ENCODE peak calls at places on chromosome 21, in ten cellular contexts. One of them, this sample, is unnamed.

GRCh38 chr21:46362946-46363345 is 39.0 kb downstream of the PCNT start:
- DNase-seq in endothelial cell of umbilical vein: no peak
- DNase-seq in pancreas: no peak
- DNase-seq in psoas muscle: peak; percentile 53
- DNase-seq in thoracic aorta: no peak
- DNase-seq in heart left ventricle: no peak
- DNase-seq in breast epithelium: no peak
- DNase-seq in suprapubic skin: no peak
- DNase-seq in transverse colon: no peak
- DNase-seq in lower lobe of right lung: no peak
- DNase-seq in this sample: no peak

GRCh38 chr21:36030581-36031189 is 29.6 kb downstream of the SETD4 start:
- DNase-seq in endothelial cell of umbilical vein: no peak
- DNase-seq in pancreas: no peak
- DNase-seq in psoas muscle: no peak
- DNase-seq in thoracic aorta: no peak
- DNase-seq in heart left ventricle: no peak
- DNase-seq in breast epithelium: no peak
- DNase-seq in suprapubic skin: no peak
- DNase-seq in transverse colon: no peak
- DNase-seq in lower lobe of right lung: no peak
- DNase-seq in this sample: peak; percentile 56

GRCh38 chr21:41427556-41427955 is 1.5 kb downstream of the MX1 start:
- DNase-seq in endothelial cell of umbilical vein: no peak
- DNase-seq in pancreas: no peak
- DNase-seq in psoas muscle: no peak
- DNase-seq in thoracic aorta: no peak
- DNase-seq in heart left ventricle: no peak
- DNase-seq in breast epithelium: no peak
- DNase-seq in suprapubic skin: no peak
- DNase-seq in transverse colon: no peak
- DNase-seq in lower lobe of right lung: no peak
- DNase-seq in this sample: no peak

GRCh38 chr21:41250519-41250918 is 66.1 kb upstream of the FAM3B start:
- DNase-seq in endothelial cell of umbilical vein: peak; percentile 93
- DNase-seq in pancreas: no peak
- DNase-seq in psoas muscle: no peak
- DNase-seq in thoracic aorta: no peak
- DNase-seq in heart left ventricle: no peak
- DNase-seq in breast epithelium: peak; percentile 79
- DNase-seq in suprapubic skin: no peak
- DNase-seq in transverse colon: no peak
- DNase-seq in lower lobe of right lung: no peak
- DNase-seq in this sample: no peak

GRCh38 chr21:43600642-43601397 is 58.5 kb downstream of the HSF2BP start:
- DNase-seq in endothelial cell of umbilical vein: no peak
- DNase-seq in pancreas: no peak
- DNase-seq in psoas muscle: no peak
- DNase-seq in thoracic aorta: no peak
- DNase-seq in heart left ventricle: no peak
- DNase-seq in breast epithelium: no peak
- DNase-seq in suprapubic skin: no peak
- DNase-seq in transverse colon: no peak
- DNase-seq in lower lobe of right lung: no peak
- DNase-seq in this sample: no peak

GRCh38 chr21:42476493-42477342 is 19.3 kb downstream of the RSPH1 start:
- DNase-seq in endothelial cell of umbilical vein: no peak
- DNase-seq in pancreas: no peak
- DNase-seq in psoas muscle: peak; percentile 43
- DNase-seq in thoracic aorta: no peak
- DNase-seq in heart left ventricle: no peak
- DNase-seq in breast epithelium: no peak
- DNase-seq in suprapubic skin: no peak
- DNase-seq in transverse colon: no peak
- DNase-seq in lower lobe of right lung: no peak
- DNase-seq in this sample: no peak

GRCh38 chr21:37845535-37845934 is 70.7 kb downstream of the KCNJ6 start:
- DNase-seq in endothelial cell of umbilical vein: no peak
- DNase-seq in pancreas: no peak
- DNase-seq in psoas muscle: no peak
- DNase-seq in thoracic aorta: no peak
- DNase-seq in heart left ventricle: no peak
- DNase-seq in breast epithelium: no peak
- DNase-seq in suprapubic skin: no peak
- DNase-seq in transverse colon: no peak
- DNase-seq in lower lobe of right lung: no peak
- DNase-seq in this sample: no peak

GRCh38 chr21:26756491-26757159 is 88.6 kb downstream of the ADAMTS1 start:
- DNase-seq in endothelial cell of umbilical vein: no peak
- DNase-seq in pancreas: no peak
- DNase-seq in psoas muscle: no peak
- DNase-seq in thoracic aorta: no peak
- DNase-seq in heart left ventricle: no peak
- DNase-seq in breast epithelium: no peak
- DNase-seq in suprapubic skin: no peak
- DNase-seq in transverse colon: no peak
- DNase-seq in lower lobe of right lung: no peak
- DNase-seq in this sample: no peak

GRCh38 chr21:42991992-42992740 is 17.8 kb downstream of the PKNOX1 start:
- DNase-seq in endothelial cell of umbilical vein: peak; percentile 53
- DNase-seq in pancreas: no peak
- DNase-seq in psoas muscle: no peak
- DNase-seq in thoracic aorta: no peak
- DNase-seq in heart left ventricle: no peak
- DNase-seq in breast epithelium: no peak
- DNase-seq in suprapubic skin: no peak
- DNase-seq in transverse colon: peak; percentile 61
- DNase-seq in lower lobe of right lung: peak; percentile 56
- DNase-seq in this sample: no peak

GRCh38 chr21:36765229-36765628 is 66.3 kb downstream of the SIM2 start:
- DNase-seq in endothelial cell of umbilical vein: no peak
- DNase-seq in pancreas: no peak
- DNase-seq in psoas muscle: no peak
- DNase-seq in thoracic aorta: no peak
- DNase-seq in heart left ventricle: no peak
- DNase-seq in breast epithelium: no peak
- DNase-seq in suprapubic skin: no peak
- DNase-seq in transverse colon: no peak
- DNase-seq in lower lobe of right lung: no peak
- DNase-seq in this sample: no peak

GRCh38 chr21:42525228-42525604 is 11.6 kb downstream of the SLC37A1 start:
- DNase-seq in endothelial cell of umbilical vein: no peak
- DNase-seq in pancreas: no peak
- DNase-seq in psoas muscle: no peak
- DNase-seq in thoracic aorta: no peak
- DNase-seq in heart left ventricle: no peak
- DNase-seq in breast epithelium: no peak
- DNase-seq in suprapubic skin: no peak
- DNase-seq in transverse colon: no peak
- DNase-seq in lower lobe of right lung: no peak
- DNase-seq in this sample: no peak

GRCh38 chr21:30083120-30083945 is 83.3 kb downstream of the CLDN17 start:
- DNase-seq in endothelial cell of umbilical vein: no peak
- DNase-seq in pancreas: no peak
- DNase-seq in psoas muscle: no peak
- DNase-seq in thoracic aorta: no peak
- DNase-seq in heart left ventricle: no peak
- DNase-seq in breast epithelium: no peak
- DNase-seq in suprapubic skin: no peak
- DNase-seq in transverse colon: no peak
- DNase-seq in lower lobe of right lung: no peak
- DNase-seq in this sample: no peak

GRCh38 chr21:41170442-41170841 is 2.5 kb downstream of the BACE2 start:
- DNase-seq in endothelial cell of umbilical vein: peak; percentile 56
- DNase-seq in pancreas: peak; percentile 74
- DNase-seq in psoas muscle: no peak
- DNase-seq in thoracic aorta: no peak
- DNase-seq in heart left ventricle: no peak
- DNase-seq in breast epithelium: peak; percentile 35
- DNase-seq in suprapubic skin: no peak
- DNase-seq in transverse colon: peak; percentile 62
- DNase-seq in lower lobe of right lung: no peak
- DNase-seq in this sample: peak; percentile 56

GRCh38 chr21:36434144-36434543 is 45.8 kb downstream of the CLDN14 start:
- DNase-seq in endothelial cell of umbilical vein: no peak
- DNase-seq in pancreas: no peak
- DNase-seq in psoas muscle: no peak
- DNase-seq in thoracic aorta: no peak
- DNase-seq in heart left ventricle: no peak
- DNase-seq in breast epithelium: no peak
- DNase-seq in suprapubic skin: no peak
- DNase-seq in transverse colon: no peak
- DNase-seq in lower lobe of right lung: no peak
- DNase-seq in this sample: no peak

GRCh38 chr21:27528697-27529096 is 561.8 kb upstream of the ADAMTS5 start:
- DNase-seq in endothelial cell of umbilical vein: no peak
- DNase-seq in pancreas: no peak
- DNase-seq in psoas muscle: no peak
- DNase-seq in thoracic aorta: no peak
- DNase-seq in heart left ventricle: no peak
- DNase-seq in breast epithelium: no peak
- DNase-seq in suprapubic skin: no peak
- DNase-seq in transverse colon: no peak
- DNase-seq in lower lobe of right lung: no peak
- DNase-seq in this sample: no peak

GRCh38 chr21:10521091-10521598 is at the start of gene TPTE:
- DNase-seq in endothelial cell of umbilical vein: no peak
- DNase-seq in pancreas: peak; percentile 63
- DNase-seq in psoas muscle: no peak
- DNase-seq in thoracic aorta: no peak
- DNase-seq in heart left ventricle: peak; percentile 64
- DNase-seq in breast epithelium: no peak
- DNase-seq in suprapubic skin: no peak
- DNase-seq in transverse colon: no peak
- DNase-seq in lower lobe of right lung: peak; percentile 45
- DNase-seq in this sample: no peak
- H3K9me3 ChIP-seq in endothelial cell of umbilical vein: peaks cover 5% of the 10 kb centered on the region
- H3K9me3 ChIP-seq in pancreas: no peaks in the 10 kb centered on the region
- H3K9me3 ChIP-seq in psoas muscle: no peaks in the 10 kb centered on the region
- H3K9me3 ChIP-seq in thoracic aorta: peaks cover 3% of the 10 kb centered on the region
- H3K9me3 ChIP-seq in heart left ventricle: peaks cover 49% of the 10 kb centered on the region
- H3K9me3 ChIP-seq in breast epithelium: peaks cover 34% of the 10 kb centered on the region
- H3K9me3 ChIP-seq in suprapubic skin: peaks cover 20% of the 10 kb centered on the region
- H3K9me3 ChIP-seq in transverse colon: peaks cover 12% of the 10 kb centered on the region
- H3K9me3 ChIP-seq in lower lobe of right lung: peaks cover 15% of the 10 kb centered on the region
- H3K9me3 ChIP-seq in this sample: peaks cover 10% of the 10 kb centered on the region

GRCh38 chr21:39051561-39051949 is 131.7 kb downstream of the PSMG1 start:
- DNase-seq in endothelial cell of umbilical vein: no peak
- DNase-seq in pancreas: no peak
- DNase-seq in psoas muscle: no peak
- DNase-seq in thoracic aorta: no peak
- DNase-seq in heart left ventricle: no peak
- DNase-seq in breast epithelium: no peak
- DNase-seq in suprapubic skin: no peak
- DNase-seq in transverse colon: no peak
- DNase-seq in lower lobe of right lung: no peak
- DNase-seq in this sample: no peak
- TF ChIP-seq CTCF in endothelial cell of umbilical vein: no peak
- TF ChIP-seq CTCF in pancreas: no peak
- TF ChIP-seq CTCF in psoas muscle: no peak
- TF ChIP-seq CTCF in thoracic aorta: no peak
- TF ChIP-seq CTCF in heart left ventricle: no peak
- TF ChIP-seq CTCF in breast epithelium: no peak
- TF ChIP-seq CTCF in suprapubic skin: no peak
- TF ChIP-seq CTCF in transverse colon: no peak
- TF ChIP-seq CTCF in lower lobe of right lung: no peak
- TF ChIP-seq CTCF in this sample: no peak

GRCh38 chr21:31729622-31730343 is 2.1 kb downstream of the SCAF4 start:
- DNase-seq in endothelial cell of umbilical vein: no peak
- DNase-seq in pancreas: no peak
- DNase-seq in psoas muscle: no peak
- DNase-seq in thoracic aorta: no peak
- DNase-seq in heart left ventricle: no peak
- DNase-seq in breast epithelium: no peak
- DNase-seq in suprapubic skin: no peak
- DNase-seq in transverse colon: no peak
- DNase-seq in lower lobe of right lung: no peak
- DNase-seq in this sample: no peak

GRCh38 chr21:31726407-31726806 is 5.5 kb downstream of the SCAF4 start:
- DNase-seq in endothelial cell of umbilical vein: no peak
- DNase-seq in pancreas: no peak
- DNase-seq in psoas muscle: no peak
- DNase-seq in thoracic aorta: no peak
- DNase-seq in heart left ventricle: no peak
- DNase-seq in breast epithelium: no peak
- DNase-seq in suprapubic skin: no peak
- DNase-seq in transverse colon: no peak
- DNase-seq in lower lobe of right lung: no peak
- DNase-seq in this sample: no peak

GRCh38 chr21:31727181-31727580 is 4.7 kb downstream of the SCAF4 start:
- DNase-seq in endothelial cell of umbilical vein: no peak
- DNase-seq in pancreas: no peak
- DNase-seq in psoas muscle: no peak
- DNase-seq in thoracic aorta: no peak
- DNase-seq in heart left ventricle: no peak
- DNase-seq in breast epithelium: no peak
- DNase-seq in suprapubic skin: no peak
- DNase-seq in transverse colon: no peak
- DNase-seq in lower lobe of right lung: no peak
- DNase-seq in this sample: no peak

GRCh38 chr21:31728952-31729351 is 3.0 kb downstream of the SCAF4 start:
- DNase-seq in endothelial cell of umbilical vein: no peak
- DNase-seq in pancreas: no peak
- DNase-seq in psoas muscle: no peak
- DNase-seq in thoracic aorta: no peak
- DNase-seq in heart left ventricle: no peak
- DNase-seq in breast epithelium: no peak
- DNase-seq in suprapubic skin: no peak
- DNase-seq in transverse colon: no peak
- DNase-seq in lower lobe of right lung: no peak
- DNase-seq in this sample: no peak

GRCh38 chr21:31728191-31728590 is 3.7 kb downstream of the SCAF4 start:
- DNase-seq in endothelial cell of umbilical vein: no peak
- DNase-seq in pancreas: no peak
- DNase-seq in psoas muscle: no peak
- DNase-seq in thoracic aorta: no peak
- DNase-seq in heart left ventricle: no peak
- DNase-seq in breast epithelium: no peak
- DNase-seq in suprapubic skin: no peak
- DNase-seq in transverse colon: no peak
- DNase-seq in lower lobe of right lung: no peak
- DNase-seq in this sample: no peak
- H3K4me3 ChIP-seq in endothelial cell of umbilical vein: no peak overlapping the region
- H3K4me3 ChIP-seq in pancreas: no peak overlapping the region
- H3K4me3 ChIP-seq in psoas muscle: peak overlapping the region; percentile 98
- H3K4me3 ChIP-seq in thoracic aorta: no peak overlapping the region
- H3K4me3 ChIP-seq in heart left ventricle: no peak overlapping the region
- H3K4me3 ChIP-seq in breast epithelium: no peak overlapping the region
- H3K4me3 ChIP-seq in suprapubic skin: no peak overlapping the region
- H3K4me3 ChIP-seq in transverse colon: no peak overlapping the region
- H3K4me3 ChIP-seq in lower lobe of right lung: no peak overlapping the region
- H3K4me3 ChIP-seq in this sample: no peak overlapping the region

DNA sequence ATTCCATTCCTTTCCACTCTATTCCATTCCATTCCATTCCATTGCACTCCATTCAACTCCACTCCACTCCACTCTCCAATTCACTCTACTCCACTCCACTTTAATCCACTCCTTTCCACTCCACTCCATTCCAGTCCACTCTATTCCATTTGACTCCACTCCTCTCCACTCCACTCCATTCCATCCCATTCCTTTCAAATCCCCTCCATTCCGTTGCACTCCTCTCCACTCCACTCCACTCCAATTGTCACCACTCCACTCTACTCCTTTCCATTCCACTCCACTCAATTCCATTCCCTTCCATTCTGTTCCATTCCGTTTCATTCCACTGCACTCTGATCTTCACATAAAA is 2563.7 kb upstream of the TPTE start:
- DNase-seq in endothelial cell of umbilical vein: no peak
- DNase-seq in pancreas: no peak
- DNase-seq in psoas muscle: no peak
- DNase-seq in thoracic aorta: no peak
- DNase-seq in heart left ventricle: no peak
- DNase-seq in breast epithelium: no peak
- DNase-seq in suprapubic skin: no peak
- DNase-seq in transverse colon: no peak
- DNase-seq in lower lobe of right lung: no peak
- DNase-seq in this sample: no peak
- H3K9me3 ChIP-seq in endothelial cell of umbilical vein: peaks cover 42% of the 10 kb centered on the region
- H3K9me3 ChIP-seq in pancreas: peaks cover under 1% of the 10 kb centered on the region
- H3K9me3 ChIP-seq in psoas muscle: peaks cover 48% of the 10 kb centered on the region
- H3K9me3 ChIP-seq in thoracic aorta: peaks cover 40% of the 10 kb centered on the region
- H3K9me3 ChIP-seq in heart left ventricle: peaks cover 99% of the 10 kb centered on the region
- H3K9me3 ChIP-seq in breast epithelium: peaks cover 77% of the 10 kb centered on the region
- H3K9me3 ChIP-seq in suprapubic skin: peaks cover 87% of the 10 kb centered on the region
- H3K9me3 ChIP-seq in transverse colon: peaks cover 67% of the 10 kb centered on the region
- H3K9me3 ChIP-seq in lower lobe of right lung: peaks cover 79% of the 10 kb centered on the region
- H3K9me3 ChIP-seq in this sample: peaks cover 30% of the 10 kb centered on the region